ENCODE peak calls at places on chromosomes 16 and 17, in nine cellular contexts. R, C, V, H, K, U, L, G and T are unnamed samples.

GRCh38 chr17:16433514-16433913 is 18.1 kb downstream of the TRPV2 start:
- DNase-seq in R (no peak), C (no peak), V (no peak), H (no peak), K (no peak), U (no peak), L (no peak), G (no peak), T (no peak)

GRCh38 chr17:75612906-75613626 is 20.2 kb upstream of the SMIM5 start:
- DNase-seq in R (no peak), C (no peak), V (no peak), H (no peak), K (no peak), U (no peak), L (no peak), G (no peak), T (no peak)

GRCh38 chr16:88352261-88353200 is 30.2 kb upstream of the ZNF469 start:
- DNase-seq in R (no peak), C (no peak), V (no peak), H (peak), K (no peak), U (no peak), L (no peak), G (no peak), T (no peak)

GRCh38 chr17:67610061-67610460 is 107.7 kb upstream of the NOL11 start:
- DNase-seq in R (no peak), C (no peak), V (no peak), H (no peak), K (no peak), U (no peak), L (no peak), G (no peak), T (no peak)

GRCh38 chr16:10822702-10823101 is 4.1 kb upstream of the TVP23A start:
- DNase-seq in R (no peak), C (no peak), V (no peak), H (no peak), K (no peak), U (no peak), L (no peak), G (no peak), T (no peak)

GRCh38 chr17:2207815-2208515 is 95.6 kb downstream of the SMG6 start:
- DNase-seq in R (no peak), C (no peak), V (no peak), H (no peak), K (no peak), U (no peak), L (no peak), G (no peak), T (no peak)

GRCh38 chr17:7427549-7427948 is 1.1 kb upstream of the SPEM3 start:
- DNase-seq in R (no peak), C (no peak), V (no peak), H (no peak), K (no peak), U (no peak), L (no peak), G (no peak), T (no peak)

GRCh38 chr17:78144146-78144719 is 2.0 kb upstream of the C17orf99 start:
- DNase-seq in R (no peak), C (peak), V (peak), H (peak), K (peak), U (no peak), L (no peak), G (peak), T (peak)

GRCh38 chr16:7990864-7991263 is 599.4 kb downstream of the TMEM114 start:
- DNase-seq in R (no peak), C (no peak), V (no peak), H (no peak), K (no peak), U (no peak), L (no peak), G (no peak), T (no peak)

GRCh38 chr16:65285128-65286120 is 163.6 kb upstream of the CDH11 start:
- DNase-seq in R (no peak), C (no peak), V (no peak), H (no peak), K (no peak), U (no peak), L (no peak), G (no peak), T (no peak)

GRCh38 chr17:47776330-47777197 is 43.5 kb downstream of the TBX21 start:
- DNase-seq in R (no peak), C (peak), V (peak), H (no peak), K (no peak), U (peak), L (peak), G (no peak), T (no peak)

GRCh38 chr17:32912218-32912897 is 15.6 kb upstream of the TMEM98 start:
- DNase-seq in R (no peak), C (peak), V (peak), H (peak), K (peak), U (peak), L (peak), G (peak), T (peak)

GRCh38 chr17:67493811-67494210 is 116.7 kb downstream of the PITPNC1 start:
- DNase-seq in R (no peak), C (no peak), V (no peak), H (no peak), K (no peak), U (no peak), L (no peak), G (no peak), T (no peak)

GRCh38 chr16:77558786-77559185 is 124.0 kb upstream of the ADAMTS18 start:
- DNase-seq in R (no peak), C (no peak), V (no peak), H (no peak), K (no peak), U (no peak), L (no peak), G (no peak), T (no peak)

GRCh38 chr17:71613996-71614395 is 506.8 kb upstream of the SOX9 start:
- DNase-seq in R (no peak), C (no peak), V (no peak), H (no peak), K (no peak), U (no peak), L (no peak), G (no peak), T (no peak)

GRCh38 chr17:72477529-72477928 is 356.7 kb downstream of the SOX9 start:
- DNase-seq in R (no peak), C (peak), V (no peak), H (no peak), K (peak), U (no peak), L (no peak), G (no peak), T (no peak)

GRCh38 chr17:18219016-18219415 is 6.4 kb upstream of the LLGL1 start:
- DNase-seq in R (no peak), C (no peak), V (no peak), H (no peak), K (peak), U (no peak), L (no peak), G (peak), T (peak)

GRCh38 chr17:54948380-54948779 is 20.1 kb downstream of the COX11 start:
- DNase-seq in R (no peak), C (no peak), V (peak), H (no peak), K (no peak), U (no peak), L (peak), G (no peak), T (no peak)

GRCh38 chr17:29107084-29107483 is 64.1 kb downstream of the PIPOX start:
- DNase-seq in R (no peak), C (no peak), V (no peak), H (no peak), K (no peak), U (no peak), L (no peak), G (no peak), T (no peak)
- TF ChIP-seq EP300 in R (no peak), C (no peak), V (no peak), H (no peak), K (no peak), U (no peak), L (no peak), G (no peak), T (no peak)

DNA sequence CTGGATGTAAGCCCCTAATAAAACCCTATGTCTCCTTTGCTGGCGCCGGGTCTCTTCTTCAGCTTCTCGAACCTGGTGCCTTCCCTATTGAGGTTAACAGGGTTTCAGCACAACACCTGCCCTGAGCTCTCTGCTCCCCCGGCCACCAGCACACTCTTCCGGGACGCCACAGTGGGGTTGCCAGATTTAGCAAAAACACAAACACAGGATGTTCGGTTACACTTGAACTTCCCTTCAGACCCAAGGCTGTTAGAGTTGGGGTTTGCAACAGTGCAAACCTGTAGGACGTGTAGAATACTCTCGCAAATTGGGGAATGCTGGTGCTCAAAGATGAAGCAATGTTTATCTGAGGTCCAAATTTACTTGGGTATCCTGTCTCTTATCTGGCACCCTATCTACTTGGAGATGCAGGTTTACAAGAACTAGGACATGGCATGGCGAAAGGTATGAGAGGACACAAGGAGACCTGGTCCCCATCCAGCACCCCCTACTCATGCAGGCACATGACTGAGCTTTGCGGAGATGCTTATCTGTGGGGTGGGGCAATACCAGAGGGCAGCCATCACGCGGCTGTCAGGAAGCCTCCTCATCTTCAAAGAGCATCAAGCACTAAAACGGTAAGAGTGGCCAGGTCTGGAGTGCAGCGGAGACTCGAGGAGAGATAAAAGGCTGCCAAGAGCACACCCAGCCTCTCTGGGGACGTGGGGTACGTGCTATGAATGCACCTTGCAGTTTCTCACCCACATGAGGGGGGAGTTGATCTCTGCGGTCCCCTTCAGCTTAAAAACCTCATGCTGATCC is 52.8 kb downstream of the SDK2 start:
- DNase-seq in R (no peak), C (peak), V (no peak), H (no peak), K (no peak), U (no peak), L (no peak), G (no peak), T (no peak)
- H3K4me3 ChIP-seq in R (no peak), C (no peak), V (no peak), H (no peak), K (no peak), U (no peak), L (no peak), G (no peak), T (peak)

DNA sequence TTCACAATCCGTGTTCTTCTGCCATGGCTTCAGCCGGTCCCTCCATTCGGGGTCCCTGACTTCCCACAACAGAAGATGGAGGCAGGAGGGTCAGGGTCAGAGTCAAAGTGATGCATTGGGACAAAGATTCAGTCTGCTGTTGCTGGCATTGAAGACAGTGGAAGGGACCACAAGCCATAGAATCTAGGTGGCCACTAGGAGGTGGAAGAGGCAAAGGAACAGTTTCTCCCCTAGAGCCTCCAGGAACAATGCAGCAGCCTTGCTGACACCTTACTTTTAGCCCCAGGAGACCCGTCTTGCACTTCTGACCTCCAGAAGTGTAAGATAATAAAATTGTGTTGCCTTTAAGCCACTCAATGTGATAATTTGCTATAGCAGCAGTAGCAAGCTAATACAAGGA is 55.9 kb downstream of the MFSD11 start:
- DNase-seq in R (no peak), C (no peak), V (peak), H (no peak), K (no peak), U (peak), L (peak), G (no peak), T (no peak)
- TF ChIP-seq CTCF in R (peak), C (no peak), V (peak), H (no peak), K (no peak), U (peak), L (peak), G (no peak), T (no peak)

GRCh38 chr17:29577009-29577777 is 8.7 kb downstream of the TP53I13 start:
- DNase-seq in R (no peak), C (no peak), V (no peak), H (no peak), K (no peak), U (no peak), L (no peak), G (no peak), T (no peak)
- TF ChIP-seq EP300 in R (no peak), C (no peak), V (no peak), H (no peak), K (no peak), U (no peak), L (no peak), G (no peak), T (no peak)

GRCh38 chr17:81967244-81967532 is 6.2 kb upstream of the NOTUM start:
- DNase-seq in R (peak), C (no peak), V (no peak), H (no peak), K (no peak), U (no peak), L (no peak), G (no peak), T (no peak)
- H3K4me3 ChIP-seq in R (no peak), C (no peak), V (no peak), H (no peak), K (no peak), U (no peak), L (peak), G (no peak), T (no peak)

GRCh38 chr17:79607941-79608728 is 2.7 kb downstream of the RBFOX3 start:
- DNase-seq in R (peak), C (peak), V (peak), H (peak), K (no peak), U (peak), L (no peak), G (no peak), T (no peak)
- TF ChIP-seq CTCF in R (peak), C (no peak), V (no peak), H (no peak), K (no peak), U (peak), L (peak), G (no peak), T (no peak)